ENCODE peak calls at places on chromosomes 2 and 18, in eight cellular contexts. C is Caco-2, N is GM12878, H is testis, D is mucosa of descending colon, I is mesenchymal stem cell, E is iPS DF 6.9, R is fibroblast of lung. G is an unnamed sample. For H3K4me1, the result is how much of the 10 kb centered on the place peaks cover.

GRCh38 chr2:150387586-150388288 is 99.7 kb downstream of the RND3 start:
- DNase-seq in C (no peak), N (no peak), H (no peak), D (no peak), I (no peak), E (no peak), R (no peak), G (no peak)

GRCh38 chr18:1779587-1779986 is 791.7 kb downstream of the METTL4 start:
- DNase-seq in C (no peak), N (no peak), H (no peak), D (no peak), I (no peak), E (no peak), R (no peak), G (no peak)

GRCh38 chr18:78965260-78965659 is 14.4 kb upstream of the SALL3 start:
- DNase-seq in C (no peak), N (no peak), H (no peak), D (no peak), I (no peak), E (no peak), R (no peak), G (peak)

GRCh38 chr2:128305555-128306080 is 13.1 kb downstream of the HS6ST1 start:
- DNase-seq in C (no peak), N (no peak), H (no peak), D (peak), I (peak), E (no peak), R (no peak), G (peak)

GRCh38 chr2:120736202-120736954 is 710 bp downstream of the GLI2 start:
- DNase-seq in C (peak), N (no peak), H (peak), D (no peak), I (peak), E (no peak), R (peak), G (peak)

GRCh38 chr2:45199973-45200372 is 190.7 kb upstream of the SIX2 start:
- DNase-seq in C (no peak), N (no peak), H (no peak), D (no peak), I (no peak), E (no peak), R (no peak), G (no peak)

GRCh38 chr2:188870289-188870688 is 103.9 kb upstream of the COL3A1 start:
- DNase-seq in C (no peak), N (no peak), H (no peak), D (no peak), I (peak), E (no peak), R (peak), G (no peak)

GRCh38 chr18:60826346-60826745 is 453.8 kb upstream of the MC4R start:
- DNase-seq in C (no peak), N (no peak), H (no peak), D (no peak), I (no peak), E (no peak), R (no peak), G (no peak)

GRCh38 chr2:231786177-231786916 is at the start of gene COPS7B:
- DNase-seq in C (peak), N (peak), H (peak), D (peak), I (peak), E (peak), R (peak), G (peak)

GRCh38 chr2:36951574-36951973 is 14.8 kb downstream of the STRN start:
- DNase-seq in C (no peak), N (no peak), H (no peak), D (no peak), I (peak), E (no peak), R (peak), G (no peak)

GRCh38 chr2:3456125-3456524 is 63.2 kb downstream of the ADI1 start:
- DNase-seq in C (no peak), N (no peak), H (no peak), D (no peak), I (no peak), E (no peak), R (no peak), G (no peak)

DNA sequence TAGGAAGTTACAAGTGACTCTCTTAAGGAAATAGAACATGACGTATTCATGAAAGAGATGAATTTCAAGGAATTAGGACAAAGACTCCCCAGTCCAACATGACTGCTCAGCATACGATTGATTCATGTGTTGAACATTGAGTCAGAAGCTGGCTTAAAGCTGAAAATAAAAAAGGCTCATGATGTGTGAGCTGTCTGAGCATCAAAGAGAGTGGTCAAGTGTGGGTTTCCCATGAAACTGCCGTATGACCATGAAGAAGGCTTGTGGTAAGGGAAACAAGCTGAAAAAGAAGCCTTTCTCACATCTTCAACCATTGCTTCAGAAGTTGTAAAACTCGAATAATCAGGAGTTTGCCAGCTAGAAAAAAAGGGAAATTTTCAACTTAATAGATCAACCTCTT is 201.9 kb upstream of the APCDD1 start:
- DNase-seq in C (no peak), N (no peak), H (no peak), D (no peak), I (no peak), E (no peak), R (no peak), G (no peak)
- H3K4me1 ChIP-seq in C (under half), N (under half), H (under half), D (under half), I (under half), E (under half), R (under half), G (under half)

DNA sequence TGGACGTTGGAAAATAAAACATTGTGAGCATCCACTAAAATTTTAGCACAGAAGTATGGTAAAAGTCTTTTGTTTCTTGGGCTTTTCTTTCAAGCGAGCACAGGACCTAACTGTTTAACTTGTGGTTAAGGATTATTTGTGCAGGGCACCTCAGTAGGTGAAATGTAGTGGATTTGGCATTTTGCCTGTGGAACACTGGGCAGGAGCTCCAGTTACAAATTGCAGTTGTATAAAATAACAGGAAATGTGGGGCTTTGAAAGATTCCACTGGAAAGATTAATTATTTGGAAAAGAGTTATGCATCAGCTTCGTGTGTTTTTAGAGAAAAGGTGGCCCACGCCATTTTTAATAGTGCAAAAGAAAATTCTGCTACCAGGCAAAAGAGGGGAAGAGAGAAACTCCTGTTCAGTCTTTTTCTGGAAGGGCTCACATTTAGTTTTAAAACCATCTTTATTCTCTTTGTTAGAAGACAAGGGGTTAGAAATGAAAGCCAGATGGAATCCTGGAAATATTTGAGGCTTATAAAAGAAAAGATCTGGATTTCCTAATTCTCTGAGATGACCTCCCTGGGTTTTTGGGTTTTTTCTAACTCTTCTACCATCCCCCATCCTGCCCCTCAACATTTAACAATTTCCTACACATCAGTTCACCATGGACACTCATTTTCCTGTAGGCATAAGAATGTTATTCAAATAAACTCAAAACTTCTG is 144.3 kb upstream of the SERTAD2 start:
- DNase-seq in C (no peak), N (no peak), H (no peak), D (no peak), I (no peak), E (no peak), R (peak), G (no peak)
- H3K4me3 ChIP-seq in C (no peak), N (no peak), H (no peak), D (no peak), I (no peak), E (no peak), R (no peak), G (no peak)

GRCh38 chr18:58046794-58047555 is 2.9 kb downstream of the NEDD4L start:
- DNase-seq in C (no peak), N (no peak), H (no peak), D (no peak), I (no peak), E (no peak), R (no peak), G (no peak)

GRCh38 chr18:58047556-58047882 is 3.5 kb downstream of the NEDD4L start:
- DNase-seq in C (no peak), N (no peak), H (no peak), D (no peak), I (no peak), E (no peak), R (no peak), G (no peak)

GRCh38 chr18:58048243-58048642 is 4.2 kb downstream of the NEDD4L start:
- DNase-seq in C (no peak), N (no peak), H (no peak), D (no peak), I (no peak), E (no peak), R (no peak), G (no peak)

GRCh38 chr18:58051765-58052460 is 7.9 kb downstream of the NEDD4L start:
- DNase-seq in C (no peak), N (no peak), H (no peak), D (no peak), I (no peak), E (no peak), R (peak), G (no peak)

GRCh38 chr18:58049000-58049688 is 5.1 kb downstream of the NEDD4L start:
- DNase-seq in C (no peak), N (no peak), H (no peak), D (no peak), I (no peak), E (no peak), R (no peak), G (no peak)
- H3K4me1 ChIP-seq in C (under half), N (under half), H (under half), D (under half), I (under half), E (under half), R (under half), G (under half)

GRCh38 chr2:114642371-114642770 is 199.9 kb downstream of the DPP10 start:
- DNase-seq in C (peak), N (no peak), H (no peak), D (no peak), I (no peak), E (no peak), R (no peak), G (no peak)
- H3K4me3 ChIP-seq in C (no peak), N (no peak), H (no peak), D (no peak), I (no peak), E (no peak), R (no peak), G (no peak)

DNA sequence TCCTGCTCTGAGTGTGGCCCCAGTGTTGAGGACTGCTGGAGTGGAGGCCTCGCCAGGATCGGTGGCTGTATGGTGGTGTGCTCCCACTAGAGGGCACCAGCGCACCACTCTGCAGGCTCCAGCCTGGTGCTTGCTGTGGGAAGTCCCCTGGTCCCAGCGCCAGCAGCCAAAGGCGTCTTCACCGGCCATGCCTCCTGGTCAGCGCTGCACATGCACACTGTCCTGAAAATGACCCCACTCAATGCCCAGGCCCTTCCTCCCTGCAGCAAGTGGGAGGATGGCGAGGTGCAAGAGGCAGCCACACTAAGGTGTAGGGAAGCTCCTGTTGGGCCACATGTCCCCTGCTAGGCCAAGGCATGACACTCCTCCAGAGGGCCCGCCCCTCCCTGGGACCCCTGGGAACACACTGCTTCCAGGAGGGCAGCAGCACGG is 136.5 kb downstream of the CTIF start:
- DNase-seq in C (peak), N (peak), H (peak), D (peak), I (peak), E (peak), R (peak), G (peak)
- H3K4me1 ChIP-seq in C (under half), N (under half), H (under half), D (under half), I (under half), E (under half), R (under half), G (under half)

GRCh38 chr18:59268722-59269562 is 4.3 kb downstream of the RAX start:
- DNase-seq in C (peak), N (no peak), H (peak), D (peak), I (peak), E (no peak), R (peak), G (peak)

GRCh38 chr18:59266876-59267510 is 6.3 kb downstream of the RAX start:
- DNase-seq in C (no peak), N (no peak), H (no peak), D (no peak), I (no peak), E (no peak), R (no peak), G (no peak)

GRCh38 chr18:59266459-59266858 is 6.8 kb downstream of the RAX start:
- DNase-seq in C (no peak), N (no peak), H (no peak), D (no peak), I (no peak), E (no peak), R (no peak), G (no peak)

GRCh38 chr18:59268127-59268721 is 5.0 kb downstream of the RAX start:
- DNase-seq in C (no peak), N (no peak), H (no peak), D (no peak), I (no peak), E (no peak), R (no peak), G (no peak)

GRCh38 chr18:59267511-59268126 is 5.6 kb downstream of the RAX start:
- DNase-seq in C (no peak), N (no peak), H (no peak), D (no peak), I (no peak), E (no peak), R (no peak), G (no peak)
- H3K4me3 ChIP-seq in C (no peak), N (no peak), H (no peak), D (no peak), I (peak), E (peak), R (no peak), G (no peak)

DNA sequence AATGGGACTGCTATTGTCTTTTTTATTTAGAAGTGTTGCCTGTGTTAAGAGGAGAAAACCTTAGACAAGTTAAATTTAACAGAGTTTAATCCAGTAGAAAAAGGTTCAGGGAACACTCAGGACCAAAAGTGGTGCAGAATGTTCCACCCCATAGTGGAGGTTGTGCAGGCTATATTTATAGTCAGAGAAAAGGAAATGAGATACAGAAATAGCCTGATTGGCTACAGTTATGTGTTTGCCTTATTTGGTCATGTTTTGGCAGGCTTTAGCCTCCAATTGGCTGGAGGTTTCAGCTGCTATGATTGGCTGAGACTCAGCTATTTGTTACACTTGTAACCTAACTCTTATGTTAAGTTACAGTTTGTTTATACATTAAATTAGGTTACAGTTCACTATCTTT is 4.1 kb downstream of the STAMBP start:
- DNase-seq in C (no peak), N (no peak), H (no peak), D (no peak), I (no peak), E (no peak), R (peak), G (no peak)
- H3K4me1 ChIP-seq in C (under half), N (under half), H (under half), D (under half), I (under half), E (under half), R (under half), G (under half)

GRCh38 chr18:71114550-71115210 is 825.8 kb downstream of the SOCS6 start:
- DNase-seq in C (no peak), N (no peak), H (no peak), D (no peak), I (no peak), E (no peak), R (no peak), G (no peak)
- H3K4me3 ChIP-seq in C (no peak), N (no peak), H (no peak), D (no peak), I (no peak), E (no peak), R (no peak), G (no peak)

GRCh38 chr2:142542431-142542910 is 335.0 kb upstream of the KYNU start:
- DNase-seq in C (no peak), N (no peak), H (no peak), D (no peak), I (no peak), E (no peak), R (no peak), G (no peak)
- H3K4me1 ChIP-seq in C (under half), N (under half), H (under half), D (under half), I (under half), E (under half), R (under half), G (under half)

G was measured in kidney.